ENCODE peak calls at places on chromosomes 11 and 22, in eight cellular contexts. E, Q, W, S, R, O, K and U are unnamed samples.

GRCh38 chr22:46846154-46846831 is 83.8 kb downstream of the TBC1D22A start:
- DNase-seq in E (no peak), Q (peak), W (no peak), S (no peak), R (no peak), O (peak), K (no peak), U (no peak)

GRCh38 chr22:42688241-42688913 is 32.3 kb downstream of the A4GALT start:
- DNase-seq in E (no peak), Q (peak), W (no peak), S (peak), R (peak), O (peak), K (no peak), U (peak)

GRCh38 chr11:122804796-122805195 is 33.5 kb upstream of the CRTAM start:
- DNase-seq in E (no peak), Q (peak), W (no peak), S (no peak), R (no peak), O (peak), K (no peak), U (no peak)

GRCh38 chr22:41560095-41560487 is 719 bp upstream of the CSDC2 start:
- DNase-seq in E (no peak), Q (no peak), W (peak), S (no peak), R (no peak), O (no peak), K (no peak), U (no peak)

GRCh38 chr11:8086001-8086479 is 5.0 kb downstream of the TUB start:
- DNase-seq in E (no peak), Q (no peak), W (no peak), S (no peak), R (peak), O (peak), K (no peak), U (no peak)

GRCh38 chr11:2466869-2467694 is 22.3 kb downstream of the KCNQ1 start:
- DNase-seq in E (no peak), Q (no peak), W (peak), S (no peak), R (no peak), O (no peak), K (no peak), U (no peak)

GRCh38 chr11:69563946-69564780 is 76.8 kb upstream of the CCND1 start:
- DNase-seq in E (no peak), Q (no peak), W (no peak), S (no peak), R (no peak), O (peak), K (no peak), U (no peak)

GRCh38 chr22:22877523-22878210 is 9.9 kb upstream of the IGLL5 start:
- DNase-seq in E (peak), Q (peak), W (peak), S (peak), R (peak), O (peak), K (peak), U (peak)

GRCh38 chr11:62477927-62478326 is 59.1 kb downstream of the SCGB1A1 start:
- DNase-seq in E (no peak), Q (no peak), W (no peak), S (no peak), R (no peak), O (no peak), K (no peak), U (no peak)

GRCh38 chr11:17590463-17590862 is 43.4 kb downstream of the OTOG start:
- DNase-seq in E (no peak), Q (no peak), W (no peak), S (no peak), R (no peak), O (no peak), K (no peak), U (no peak)

GRCh38 chr22:21642584-21643448 is 714 bp downstream of the SDF2L1 start:
- DNase-seq in E (peak), Q (peak), W (peak), S (peak), R (peak), O (peak), K (no peak), U (peak)

GRCh38 chr11:115321602-115322289 is 182.5 kb downstream of the CADM1 start:
- DNase-seq in E (no peak), Q (no peak), W (no peak), S (no peak), R (no peak), O (no peak), K (no peak), U (no peak)

GRCh38 chr22:27063841-27064240 is 406.5 kb downstream of the MIAT start:
- DNase-seq in E (no peak), Q (no peak), W (no peak), S (no peak), R (no peak), O (no peak), K (no peak), U (no peak)

GRCh38 chr11:30586251-30587144 is at the start of gene MPPED2:
- DNase-seq in E (no peak), Q (no peak), W (peak), S (peak), R (peak), O (peak), K (no peak), U (peak)

GRCh38 chr11:19698493-19699292 is 13.9 kb upstream of the NAV2 start:
- DNase-seq in E (no peak), Q (peak), W (no peak), S (no peak), R (no peak), O (peak), K (no peak), U (no peak)

GRCh38 chr22:50303515-50303847 is 4.0 kb downstream of the PLXNB2 start:
- DNase-seq in E (no peak), Q (no peak), W (no peak), S (no peak), R (no peak), O (no peak), K (no peak), U (no peak)

GRCh38 chr11:57324886-57325734 is at the start of gene TNKS1BP1:
- DNase-seq in E (peak), Q (peak), W (peak), S (peak), R (peak), O (peak), K (peak), U (peak)

GRCh38 chr11:5931061-5931460 is 11.0 kb upstream of the OR56A3 start:
- DNase-seq in E (no peak), Q (no peak), W (no peak), S (no peak), R (no peak), O (no peak), K (no peak), U (no peak)

GRCh38 chr11:128579790-128580504 is 7.4 kb downstream of the ETS1 start:
- DNase-seq in E (no peak), Q (peak), W (no peak), S (no peak), R (no peak), O (peak), K (no peak), U (no peak)

GRCh38 chr11:2290351-2290841 is 11.3 kb downstream of the C11orf21 start:
- DNase-seq in E (no peak), Q (peak), W (no peak), S (no peak), R (no peak), O (no peak), K (no peak), U (no peak)

GRCh38 chr11:3916962-3917361 is 61.5 kb downstream of the STIM1 start:
- DNase-seq in E (no peak), Q (no peak), W (no peak), S (no peak), R (no peak), O (no peak), K (no peak), U (no peak)

GRCh38 chr11:119872911-119873310 is 143.9 kb upstream of the NECTIN1 start:
- DNase-seq in E (no peak), Q (no peak), W (no peak), S (no peak), R (no peak), O (no peak), K (no peak), U (no peak)

GRCh38 chr11:58771458-58771855 is 39.7 kb upstream of the GLYAT start:
- DNase-seq in E (no peak), Q (peak), W (no peak), S (no peak), R (no peak), O (peak), K (no peak), U (no peak)

GRCh38 chr22:22113701-22114100 is 130.9 kb upstream of the VPREB1 start:
- DNase-seq in E (no peak), Q (no peak), W (no peak), S (no peak), R (no peak), O (no peak), K (no peak), U (no peak)

GRCh38 chr22:29563652-29564460 is 10.3 kb upstream of the THOC5 start:
- DNase-seq in E (no peak), Q (no peak), W (no peak), S (no peak), R (no peak), O (no peak), K (no peak), U (no peak)

GRCh38 chr22:42977574-42977973 is 37.4 kb downstream of the PACSIN2 start:
- DNase-seq in E (no peak), Q (no peak), W (no peak), S (no peak), R (no peak), O (no peak), K (no peak), U (no peak)

GRCh38 chr11:116698080-116698479 is 74.7 kb downstream of the BUD13 start:
- DNase-seq in E (no peak), Q (no peak), W (no peak), S (no peak), R (no peak), O (no peak), K (no peak), U (no peak)

GRCh38 chr11:36684840-36685800 is 87.1 kb upstream of the RAG2 start:
- DNase-seq in E (no peak), Q (no peak), W (peak), S (no peak), R (no peak), O (no peak), K (no peak), U (no peak)

GRCh38 chr11:121723261-121723741 is 270.5 kb upstream of the SORL1-AS1 start:
- DNase-seq in E (no peak), Q (no peak), W (no peak), S (peak), R (peak), O (peak), K (no peak), U (peak)

GRCh38 chr11:111520565-111520964 is 6.0 kb downstream of the HOATZ start:
- DNase-seq in E (no peak), Q (peak), W (no peak), S (no peak), R (no peak), O (peak), K (no peak), U (no peak)

GRCh38 chr11:13073119-13073981 is 64.2 kb downstream of the RASSF10 start:
- DNase-seq in E (no peak), Q (peak), W (no peak), S (no peak), R (no peak), O (peak), K (peak), U (no peak)

GRCh38 chr11:61780581-61781162 is 11.7 kb downstream of the TMEM258 start:
- DNase-seq in E (no peak), Q (no peak), W (no peak), S (no peak), R (no peak), O (no peak), K (no peak), U (no peak)

GRCh38 chr11:110298298-110298765 is 1.9 kb upstream of the RDX start:
- DNase-seq in E (no peak), Q (peak), W (no peak), S (no peak), R (no peak), O (no peak), K (no peak), U (peak)

GRCh38 chr11:67584881-67585873 is 1.6 kb downstream of the GSTP1 start:
- DNase-seq in E (peak), Q (no peak), W (no peak), S (no peak), R (no peak), O (peak), K (no peak), U (peak)

GRCh38 chr11:121240650-121241299 is 51.8 kb upstream of the SC5D start:
- DNase-seq in E (no peak), Q (no peak), W (no peak), S (no peak), R (no peak), O (peak), K (no peak), U (no peak)

GRCh38 chr11:125201525-125202121 is 37.1 kb downstream of the PKNOX2 start:
- DNase-seq in E (no peak), Q (peak), W (no peak), S (peak), R (peak), O (no peak), K (no peak), U (peak)
- TF ChIP-seq EZH2phosphoT487 in E (no peak), Q (no peak), W (no peak), S (no peak), R (no peak), O (no peak), K (no peak), U (no peak)

GRCh38 chr22:47996446-47996857 is 1234.0 kb downstream of the TBC1D22A start:
- DNase-seq in E (peak), Q (no peak), W (peak), S (no peak), R (no peak), O (no peak), K (no peak), U (no peak)
- H2AFZ ChIP-seq in E (no peak), Q (no peak), W (no peak), S (no peak), R (no peak), O (no peak), K (no peak), U (no peak)

GRCh38 chr11:79438631-79439429 is 2.0 kb downstream of the TENM4 start:
- DNase-seq in E (no peak), Q (no peak), W (peak), S (peak), R (peak), O (peak), K (no peak), U (peak)

GRCh38 chr11:79439430-79439892 is 1.4 kb downstream of the TENM4 start:
- DNase-seq in E (no peak), Q (no peak), W (peak), S (no peak), R (no peak), O (peak), K (no peak), U (peak)

GRCh38 chr11:79441159-79441875 is 487 bp upstream of the TENM4 start:
- DNase-seq in E (no peak), Q (no peak), W (no peak), S (peak), R (peak), O (peak), K (no peak), U (no peak)

GRCh38 chr11:79439893-79440450 is 858 bp downstream of the TENM4 start:
- DNase-seq in E (no peak), Q (no peak), W (no peak), S (peak), R (peak), O (no peak), K (no peak), U (peak)

GRCh38 chr11:79440451-79441158 is at the start of gene TENM4:
- DNase-seq in E (no peak), Q (peak), W (peak), S (peak), R (peak), O (peak), K (no peak), U (peak)
- TF ChIP-seq EZH2phosphoT487 in E (no peak), Q (no peak), W (no peak), S (no peak), R (no peak), O (no peak), K (no peak), U (no peak)

GRCh38 chr11:34632105-34632780 is 11.3 kb downstream of the EHF start:
- DNase-seq in E (no peak), Q (peak), W (no peak), S (peak), R (no peak), O (peak), K (no peak), U (peak)

GRCh38 chr11:34631737-34632104 is 10.8 kb downstream of the EHF start:
- DNase-seq in E (no peak), Q (peak), W (no peak), S (no peak), R (no peak), O (no peak), K (no peak), U (no peak)

GRCh38 chr11:34631297-34631696 is 10.4 kb downstream of the EHF start:
- DNase-seq in E (no peak), Q (no peak), W (no peak), S (no peak), R (no peak), O (no peak), K (no peak), U (no peak)

GRCh38 chr11:34633990-34634725 is 13.3 kb downstream of the EHF start:
- DNase-seq in E (peak), Q (peak), W (peak), S (no peak), R (no peak), O (peak), K (no peak), U (no peak)

GRCh38 chr11:34633640-34633989 is 12.7 kb downstream of the EHF start:
- DNase-seq in E (no peak), Q (no peak), W (no peak), S (no peak), R (no peak), O (no peak), K (no peak), U (no peak)
- H2AFZ ChIP-seq in E (no peak), Q (no peak), W (peak), S (no peak), R (no peak), O (no peak), K (peak), U (no peak)

GRCh38 chr22:37409557-37409956 is 17.7 kb downstream of the ELFN2 start:
- DNase-seq in E (peak), Q (no peak), W (no peak), S (no peak), R (no peak), O (no peak), K (no peak), U (no peak)

GRCh38 chr22:37410174-37411055 is 16.9 kb downstream of the ELFN2 start:
- DNase-seq in E (no peak), Q (no peak), W (no peak), S (no peak), R (no peak), O (no peak), K (no peak), U (no peak)

GRCh38 chr22:37413546-37413945 is 13.7 kb downstream of the ELFN2 start:
- DNase-seq in E (no peak), Q (no peak), W (no peak), S (no peak), R (no peak), O (no peak), K (no peak), U (no peak)

GRCh38 chr22:37412445-37413250 is 14.6 kb downstream of the ELFN2 start:
- DNase-seq in E (no peak), Q (peak), W (no peak), S (no peak), R (no peak), O (no peak), K (no peak), U (no peak)

DNA sequence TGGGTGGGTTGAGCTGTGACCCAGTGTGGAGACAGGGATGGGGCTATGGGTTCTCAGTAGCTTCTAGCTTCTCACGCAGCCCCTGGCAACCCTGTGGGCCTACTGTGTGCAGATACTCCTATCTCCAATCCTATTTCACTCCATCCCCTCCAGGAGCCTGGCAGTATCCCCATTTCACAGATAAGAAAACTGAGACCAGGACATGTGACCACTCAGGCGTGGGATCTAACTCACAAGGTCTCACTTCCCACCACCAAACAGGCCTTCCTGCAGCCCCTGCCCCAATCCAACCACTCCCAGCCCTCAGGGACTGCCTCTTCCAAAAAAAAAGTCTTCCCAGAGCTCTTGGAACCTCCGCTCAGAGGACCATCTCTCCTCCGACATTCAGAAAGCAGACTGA is 15.6 kb downstream of the ELFN2 start:
- DNase-seq in E (no peak), Q (no peak), W (no peak), S (no peak), R (no peak), O (no peak), K (no peak), U (no peak)
- TF ChIP-seq EZH2phosphoT487 in E (no peak), Q (no peak), W (no peak), S (no peak), R (no peak), O (no peak), K (no peak), U (no peak)

GRCh38 chr11:11397043-11397415 is 44.0 kb upstream of the CSNK2A3 start:
- DNase-seq in E (no peak), Q (no peak), W (no peak), S (peak), R (no peak), O (peak), K (no peak), U (no peak)

GRCh38 chr11:11395126-11395525 is 42.1 kb upstream of the CSNK2A3 start:
- DNase-seq in E (no peak), Q (no peak), W (no peak), S (no peak), R (no peak), O (no peak), K (no peak), U (no peak)

GRCh38 chr11:11400121-11400520 is 47.1 kb upstream of the CSNK2A3 start:
- DNase-seq in E (no peak), Q (no peak), W (no peak), S (no peak), R (no peak), O (no peak), K (no peak), U (no peak)

GRCh38 chr11:11400635-11401232 is 47.7 kb upstream of the CSNK2A3 start:
- DNase-seq in E (peak), Q (peak), W (no peak), S (peak), R (peak), O (no peak), K (peak), U (no peak)

DNA sequence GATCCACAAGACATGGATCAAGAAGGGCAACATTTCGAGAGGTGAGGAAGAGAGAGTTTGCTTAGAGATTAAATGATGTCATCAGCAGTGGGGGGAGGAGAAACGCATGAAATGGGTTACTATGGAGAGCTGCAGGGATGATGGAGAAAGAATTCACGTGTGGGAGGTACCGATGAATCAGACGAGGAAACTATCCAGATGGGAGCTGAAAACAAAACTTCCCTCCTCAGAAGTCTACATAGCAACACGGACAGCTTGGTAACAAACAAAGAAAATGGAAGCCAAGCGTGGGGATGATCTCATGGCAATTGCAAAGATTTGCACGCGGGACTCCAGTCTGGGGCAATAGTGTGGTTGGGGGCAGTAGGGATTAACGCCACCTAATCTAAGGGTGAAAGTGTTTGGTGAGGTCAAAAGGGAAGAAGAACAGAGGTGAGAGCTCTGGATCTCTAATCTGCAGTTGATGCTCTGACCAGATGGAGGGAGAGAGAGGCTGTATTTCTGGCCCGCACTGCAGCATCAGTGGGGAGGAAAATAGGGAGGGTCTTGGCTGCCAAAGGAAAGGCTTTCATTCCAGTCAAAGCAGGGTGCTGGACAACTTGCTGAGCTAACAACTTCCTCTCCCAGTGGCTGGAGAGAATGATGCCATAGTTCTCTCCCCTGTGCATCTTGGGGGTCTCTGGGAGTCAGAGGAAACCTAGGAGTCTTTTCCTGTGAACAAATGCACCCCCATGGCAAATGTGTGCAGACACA is 43.4 kb upstream of the CSNK2A3 start:
- DNase-seq in E (no peak), Q (no peak), W (no peak), S (no peak), R (no peak), O (peak), K (no peak), U (peak)
- H2AFZ ChIP-seq in E (no peak), Q (no peak), W (no peak), S (no peak), R (no peak), O (peak), K (no peak), U (no peak)